ENCODE peak calls at places on chromosomes 2 and 18, in six cellular contexts. A, N, B, K, J and H are unnamed samples.

GRCh38 chr2:238939074-238939473 is 91.2 kb downstream of the TWIST2 start:
- DNase-seq in N (no peak), K (peak), J (no peak), A (peak), B (no peak), H (no peak)

GRCh38 chr2:29910465-29910864 is 10.9 kb downstream of the ALK start:
- DNase-seq in B (no peak), A (no peak), N (no peak), K (no peak), J (no peak), H (no peak)

GRCh38 chr18:55102958-55103456 is 143.7 kb upstream of the CCDC68 start:
- DNase-seq in A (no peak), J (no peak), K (no peak), B (no peak), N (no peak), H (no peak)

GRCh38 chr2:101619191-101619591 is 78.3 kb upstream of the MAP4K4 start:
- DNase-seq in J (no peak), N (no peak), A (peak), K (no peak), B (no peak), H (no peak)

GRCh38 chr2:62307469-62308389 is 111.8 kb downstream of the B3GNT2 start:
- DNase-seq in N (no peak), K (no peak), B (no peak), A (peak), J (no peak), H (no peak)

GRCh38 chr18:55351980-55352714 is 235.8 kb downstream of the TCF4 start:
- DNase-seq in B (no peak), J (no peak), N (no peak), K (no peak), A (no peak), H (no peak)

GRCh38 chr18:3323900-3324299 is 62.0 kb downstream of the MYL12B start:
- DNase-seq in B (no peak), K (no peak), N (no peak), A (no peak), J (peak), H (no peak)

GRCh38 chr2:2843969-2844548 is 513.0 kb upstream of the MYT1L start:
- DNase-seq in K (no peak), J (no peak), N (no peak), B (no peak), A (no peak), H (no peak)

GRCh38 chr2:26982102-26982742 is 11.8 kb downstream of the MAPRE3 start:
- DNase-seq in K (no peak), A (peak), N (peak), B (no peak), J (peak), H (no peak)

GRCh38 chr2:60641866-60642788 is 88.7 kb upstream of the BCL11A start:
- DNase-seq in A (peak), J (peak), N (no peak), B (peak), K (no peak), H (no peak)

GRCh38 chr2:232485333-232485756 is 2.3 kb downstream of the ECEL1 start:
- DNase-seq in A (no peak), J (no peak), N (no peak), B (no peak), K (no peak), H (no peak)

GRCh38 chr2:230680463-230681195 is 32.0 kb upstream of the CAB39 start:
- DNase-seq in B (no peak), K (peak), A (no peak), N (no peak), J (no peak), H (no peak)

GRCh38 chr2:127025357-127026062 is 81.4 kb downstream of the BIN1 start:
- DNase-seq in J (peak), A (peak), B (peak), K (peak), N (no peak), H (peak)
- TF ChIP-seq CTCF in J (peak), A (no peak), B (peak), K (peak), N (no peak), H (peak)

DNA sequence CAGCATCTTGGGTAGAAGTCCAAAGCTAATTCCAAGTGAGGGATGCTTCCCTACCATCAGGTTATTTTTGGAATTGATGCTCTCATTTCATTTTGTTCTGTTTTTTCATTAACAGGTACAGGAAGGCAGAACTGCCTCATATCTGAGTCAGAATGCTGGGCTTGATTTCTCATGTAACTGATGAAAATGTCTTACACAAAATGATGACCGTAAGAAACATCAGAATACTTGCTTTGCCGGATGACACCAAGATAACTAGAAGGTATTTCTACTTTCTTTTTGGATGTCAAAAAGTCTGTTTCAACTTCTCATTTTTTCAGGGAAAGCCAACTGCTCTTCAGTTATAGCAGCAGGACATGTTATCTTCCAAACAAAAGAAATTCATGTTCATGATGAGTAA is 62.6 kb downstream of the ETAA1 start:
- DNase-seq in K (no peak), B (no peak), N (no peak), J (no peak), A (no peak), H (no peak)
- TF ChIP-seq CTCF in K (no peak), B (no peak), N (no peak), J (no peak), A (no peak), H (no peak)

DNA sequence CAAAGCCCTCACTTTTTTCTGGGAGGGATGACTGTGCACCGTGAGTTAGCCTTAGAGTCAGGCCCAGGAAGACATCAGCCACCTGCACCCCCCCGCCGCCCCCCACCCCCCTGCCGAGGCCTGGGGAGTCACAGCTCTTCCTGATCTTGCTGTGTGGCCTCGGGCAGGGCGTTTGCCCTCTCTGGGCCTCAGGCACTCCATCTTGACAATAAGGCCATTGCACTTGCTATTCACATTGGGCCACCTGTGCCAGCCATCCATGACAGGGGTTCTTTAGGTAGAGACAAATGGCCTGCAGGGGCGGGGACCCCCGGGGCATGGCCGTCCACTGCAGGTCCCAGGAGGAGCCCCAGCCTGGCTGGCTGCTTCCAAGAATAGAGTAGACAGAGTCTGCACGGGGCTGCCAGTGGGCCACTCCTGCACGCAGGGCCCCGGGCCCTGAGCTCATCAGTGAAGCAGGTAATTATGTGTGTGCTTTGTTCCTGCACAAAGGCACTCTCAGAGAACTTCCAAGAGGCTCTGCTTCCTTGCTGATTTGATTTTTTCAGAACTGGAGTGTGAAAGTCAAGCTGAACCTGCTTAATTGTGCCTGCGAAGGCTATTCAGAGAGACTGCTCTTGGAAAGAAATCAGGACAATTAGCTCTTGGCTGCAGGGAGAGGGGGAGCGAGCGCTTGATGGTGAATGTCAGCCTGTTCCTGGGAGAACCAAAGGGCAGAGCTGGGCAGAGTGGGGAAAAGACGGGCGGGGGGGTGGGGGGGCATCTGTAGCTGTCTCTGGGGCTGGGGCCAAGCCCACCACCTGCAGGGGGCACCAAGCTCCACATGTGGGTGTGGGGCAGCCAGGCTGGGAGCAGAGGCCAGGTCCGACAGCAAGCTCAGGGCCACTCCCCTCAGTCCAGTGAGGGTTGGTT is 40.3 kb downstream of the RRM2 start:
- DNase-seq in K (no peak), N (no peak), J (no peak), B (peak), A (no peak), H (no peak)
- TF ChIP-seq CTCF in K (no peak), N (no peak), J (no peak), B (peak), A (no peak), H (peak)

GRCh38 chr2:109516445-109517117 is 97.2 kb downstream of the SEPTIN10 start:
- DNase-seq in K (no peak), J (peak), A (peak), N (peak), B (peak), H (peak)
- TF ChIP-seq CTCF in K (peak), J (peak), A (peak), N (no peak), B (peak), H (peak)

DNA sequence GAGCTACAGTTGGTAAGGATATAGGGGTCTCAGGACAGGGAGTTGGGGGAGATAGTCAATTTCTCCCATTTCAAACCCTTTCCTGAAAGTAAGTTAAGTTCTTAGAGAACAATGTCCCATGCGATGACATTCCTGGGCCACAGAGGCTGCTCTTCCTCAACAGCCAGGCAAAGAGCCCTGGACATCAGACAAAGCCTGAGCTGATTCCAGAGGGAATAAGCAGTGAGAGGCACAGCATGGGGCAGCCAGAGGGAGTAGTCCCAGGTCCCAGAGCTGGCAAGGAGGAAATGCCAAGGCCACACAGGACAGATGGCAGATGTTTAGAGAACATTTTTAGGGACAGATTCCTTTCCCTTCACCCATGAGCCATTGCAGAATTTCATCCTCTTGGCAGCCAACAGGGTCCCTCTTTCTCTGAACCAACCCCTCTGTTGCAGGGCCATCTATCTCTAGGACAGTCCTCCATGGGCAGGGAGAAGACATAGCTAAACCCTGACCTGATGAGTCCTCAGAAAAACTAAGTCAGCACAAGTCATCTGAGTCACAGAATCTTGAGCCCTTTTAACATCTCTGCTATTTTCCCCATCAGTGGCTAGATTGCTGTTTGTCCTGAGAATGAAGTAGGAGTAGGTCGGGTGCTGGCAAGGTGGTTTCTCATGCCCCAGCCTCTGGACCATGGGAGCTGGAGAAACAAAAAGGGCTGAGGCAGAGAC is 81.6 kb upstream of the STPG4 start:
- DNase-seq in N (no peak), B (no peak), J (no peak), K (no peak), A (no peak), H (no peak)
- TF ChIP-seq CTCF in N (no peak), B (no peak), J (no peak), K (no peak), A (no peak), H (no peak)

DNA sequence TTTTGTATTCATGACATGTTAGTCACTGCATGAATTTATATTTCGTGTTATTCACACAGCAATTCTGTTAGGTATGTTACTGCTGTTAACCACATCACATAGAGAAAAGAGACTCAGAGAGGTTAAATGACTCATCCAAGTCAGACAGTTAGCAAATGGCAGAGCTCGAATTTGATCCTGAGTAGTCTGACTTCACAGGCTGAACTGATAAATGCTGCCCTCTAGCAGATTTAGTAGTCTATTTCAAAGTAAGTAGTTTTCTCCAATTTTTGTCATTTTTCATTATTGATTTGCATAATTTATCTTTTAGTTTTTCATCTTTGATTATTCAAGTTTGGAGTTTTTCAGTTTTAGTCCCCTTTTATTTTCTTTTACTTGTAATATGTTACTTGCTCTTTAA is 58.3 kb downstream of the WDR7 start:
- DNase-seq in N (no peak), K (peak), B (no peak), J (peak), A (no peak), H (no peak)
- TF ChIP-seq CTCF in N (no peak), K (peak), B (no peak), J (peak), A (no peak), H (no peak)